ENCODE peak calls at places on chromosomes 16 and 17, in six cellular contexts. E is mesendoderm, K is neuronal stem cell, O is mesenchymal stem cell, W is IMR-90, L is H1. P is an unnamed sample.

GRCh38 chr17:42937712-42938596 is 26.3 kb downstream of the AARSD1 start:
- DNase-seq in K (peak; percentile 52), W (peak; percentile 64), L (peak; percentile 55), E (peak; percentile 81), O (peak; percentile 69), P (peak; percentile 85)

GRCh38 chr17:57735230-57735629 is 9.9 kb downstream of the CCDC182 start:
- DNase-seq in L (no peak), K (no peak), O (no peak), W (no peak), E (no peak), P (no peak)

GRCh38 chr16:11535494-11535893 is 51.2 kb downstream of the LITAF start:
- DNase-seq in W (no peak), K (no peak), L (no peak), E (no peak), O (no peak), P (no peak)

GRCh38 chr17:59837362-59838195 is 55.2 kb downstream of the TUBD1 start:
- DNase-seq in W (peak; percentile 100), L (peak; percentile 52), E (peak; percentile 100), K (peak; percentile 76), O (peak; percentile 100), P (peak; percentile 89)

GRCh38 chr16:1335996-1336395 is 2.6 kb downstream of the BAIAP3 start:
- DNase-seq in L (no peak), W (no peak), O (no peak), K (no peak), E (peak; percentile 44), P (no peak)

GRCh38 chr16:51624083-51624775 is 473.2 kb upstream of the SALL1 start:
- DNase-seq in K (no peak), O (peak; percentile 2), L (no peak), W (no peak), E (no peak), P (no peak)

GRCh38 chr17:78643326-78643725 is 66.1 kb upstream of the DNAH17 start:
- DNase-seq in L (no peak), K (no peak), E (no peak), O (no peak), W (no peak), P (no peak)

GRCh38 chr17:12928736-12929135 is 89.1 kb downstream of the ELAC2 start:
- DNase-seq in E (peak; percentile 56), W (no peak), L (no peak), K (no peak), O (no peak), P (no peak)

GRCh38 chr16:58511933-58512815 is 3.1 kb upstream of the SETD6 start:
- DNase-seq in E (peak; percentile 86), O (peak; percentile 69), K (no peak), W (peak; percentile 55), L (peak; percentile 96), P (peak; percentile 91)

GRCh38 chr16:3651461-3652372 is 2.8 kb upstream of the DNASE1 start:
- DNase-seq in K (no peak), E (no peak), W (no peak), L (no peak), O (no peak), P (no peak)

GRCh38 chr17:55458977-55459376 is 37.3 kb upstream of the MMD start:
- DNase-seq in E (no peak), W (peak; percentile 89), L (no peak), O (peak; percentile 82), K (no peak), P (no peak)

GRCh38 chr16:56998352-56998751 is 9.0 kb downstream of the NLRC5 start:
- DNase-seq in L (no peak), W (no peak), E (no peak), K (no peak), O (no peak), P (no peak)

GRCh38 chr17:39648876-39649430 is 12.0 kb downstream of the STARD3 start:
- DNase-seq in K (no peak), L (no peak), E (no peak), O (no peak), W (peak; percentile 76), P (no peak)

GRCh38 chr16:2350500-2350899 is 10.0 kb upstream of the ABCA3 start:
- DNase-seq in W (peak; percentile 31), L (no peak), O (no peak), K (no peak), E (no peak), P (no peak)

GRCh38 chr17:28849281-28849680 is 5.5 kb upstream of the ERAL1 start:
- DNase-seq in E (peak; percentile 32), L (no peak), K (no peak), W (no peak), O (no peak), P (no peak)

GRCh38 chr16:82793550-82794244 is 166.9 kb downstream of the CDH13 start:
- DNase-seq in O (no peak), E (no peak), L (no peak), W (no peak), K (no peak), P (no peak)

GRCh38 chr17:8287651-8288335 is 677 bp upstream of the RANGRF start:
- DNase-seq in W (no peak), K (no peak), L (no peak), E (no peak), O (no peak), P (no peak)

GRCh38 chr17:80789356-80789902 is 202.2 kb upstream of the CHMP6 start:
- DNase-seq in K (no peak), O (peak; percentile 97), E (no peak), L (no peak), W (peak; percentile 97), P (peak; percentile 19)

GRCh38 chr16:1265826-1266225 is 10.0 kb downstream of the TPSD1 start:
- DNase-seq in W (no peak), O (no peak), E (no peak), K (no peak), L (no peak), P (no peak)

GRCh38 chr16:55613578-55614333 is 42.0 kb upstream of the SLC6A2 start:
- DNase-seq in K (no peak), L (no peak), E (peak; percentile 71), W (no peak), O (no peak), P (no peak)

GRCh38 chr16:31869511-31870201 is 4.0 kb upstream of the ZNF267 start:
- DNase-seq in E (peak; percentile 24), L (no peak), K (no peak), O (peak; percentile 84), W (peak; percentile 92), P (peak; percentile 31)

GRCh38 chr16:535446-536405 is 8.2 kb downstream of the CAPN15 start:
- DNase-seq in E (no peak), O (peak; percentile 78), K (no peak), W (peak; percentile 52), L (no peak), P (no peak)

GRCh38 chr16:89615596-89616090 is 2.2 kb downstream of the DPEP1 start:
- DNase-seq in E (no peak), K (no peak), O (no peak), L (peak; percentile 92), W (no peak), P (peak; percentile 71)

GRCh38 chr17:29376667-29377268 is 13.4 kb upstream of the TAOK1 start:
- DNase-seq in O (peak; percentile 90), K (peak; percentile 42), W (peak; percentile 92), L (no peak), E (peak; percentile 71), P (peak; percentile 54)

GRCh38 chr16:84065536-84066132 is 23.0 kb upstream of the SLC38A8 start:
- DNase-seq in L (no peak), O (peak; percentile 66), K (no peak), E (peak; percentile 66), W (peak; percentile 62), P (peak; percentile 54)

GRCh38 chr17:45314761-45315549 is 1.9 kb downstream of the MAP3K14 start:
- DNase-seq in W (peak; percentile 46), O (no peak), L (no peak), E (no peak), K (no peak), P (no peak)

GRCh38 chr17:1625507-1626080 is 3.0 kb downstream of the SLC43A2 start:
- DNase-seq in L (no peak), K (no peak), W (no peak), E (no peak), O (no peak), P (no peak)

GRCh38 chr16:85825326-85825725 is 25.8 kb downstream of the COX4I1 start:
- DNase-seq in E (peak; percentile 30), L (no peak), O (no peak), K (no peak), W (no peak), P (peak; percentile 49)

GRCh38 chr17:67891481-67892119 is 66.3 kb downstream of the BPTF start:
- DNase-seq in L (no peak), O (peak; percentile 73), E (peak; percentile 35), K (no peak), W (peak; percentile 85), P (no peak)

GRCh38 chr17:60354223-60354622 is 37.7 kb downstream of the USP32 start:
- DNase-seq in W (peak; percentile 85), O (peak; percentile 86), E (no peak), K (no peak), L (no peak), P (no peak)

GRCh38 chr16:1428511-1428910 is 2.4 kb upstream of the PERCC1 start:
- DNase-seq in W (no peak), K (no peak), O (peak; percentile 18), E (peak; percentile 45), L (peak; percentile 85), P (peak; percentile 83)

GRCh38 chr16:30816769-30817168 is 29.8 kb upstream of the ZNF629 start:
- DNase-seq in K (no peak), E (no peak), O (no peak), W (no peak), L (no peak), P (no peak)

GRCh38 chr16:30820952-30821421 is 34.0 kb upstream of the ZNF629 start:
- DNase-seq in L (no peak), O (no peak), E (no peak), K (no peak), W (no peak), P (no peak)

GRCh38 chr16:30821891-30822290 is 34.9 kb upstream of the ZNF629 start:
- DNase-seq in E (no peak), W (no peak), K (no peak), O (no peak), L (no peak), P (no peak)
- H3K23ac ChIP-seq in E (no peak overlapping the region), W (no peak overlapping the region), K (peak overlapping the region; percentile 73), O (no peak overlapping the region), L (no peak overlapping the region), P (no peak overlapping the region)

GRCh38 chr17:48615212-48615962 is at the start of gene HOXB8:
- DNase-seq in O (peak; percentile 95), L (no peak), K (no peak), E (no peak), W (no peak), P (no peak)
- H2BK15ac ChIP-seq in O (peak within 1 kb of the TSS; percentile 84), L (no peak within 1 kb of the TSS), K (no peak within 1 kb of the TSS), E (no peak within 1 kb of the TSS), W (no peak within 1 kb of the TSS), P (peak within 1 kb of the TSS; percentile 53)

GRCh38 chr17:7261377-7262191 is 694 bp downstream of the CLDN7 start:
- DNase-seq in L (peak; percentile 60), E (peak; percentile 39), O (no peak), K (no peak), W (no peak), P (no peak)
- H3K23ac ChIP-seq in L (no peak overlapping the region), E (peak overlapping the region; percentile 66), O (peak overlapping the region; percentile 91), K (peak overlapping the region; percentile 97), W (no peak overlapping the region), P (no peak overlapping the region)

GRCh38 chr16:64131423-64131822 is 990.4 kb downstream of the CDH11 start:
- DNase-seq in L (no peak), E (no peak), K (no peak), O (no peak), W (no peak), P (no peak)
- H2BK15ac ChIP-seq in L (no peak overlapping the region), E (no peak overlapping the region), K (no peak overlapping the region), O (peak overlapping the region; percentile 44), W (no peak overlapping the region), P (no peak overlapping the region)

GRCh38 chr16:87951550-87952538 is 610 bp downstream of the BANP start:
- DNase-seq in K (peak; percentile 38), W (no peak), O (peak; percentile 41), E (peak; percentile 29), L (no peak), P (no peak)
- H3K23ac ChIP-seq in K (no peak overlapping the region), W (peak overlapping the region; percentile 89), O (peak overlapping the region; percentile 32), E (peak overlapping the region; percentile 15), L (no peak overlapping the region), P (no peak overlapping the region)

P was measured in H9.